ENCODE peak calls at places on chromosome 15, in nine cellular contexts. I, C, K, H, M, S, E, R and J are unnamed samples.

GRCh38 chr15:93274276-93274675 is 185.3 kb upstream of the RGMA start:
- ATAC-seq in I (no peak), S (no peak), R (no peak), K (no peak), C (no peak), H (no peak), E (no peak), M (no peak), J (no peak)

GRCh38 chr15:33440911-33441310 is 130.1 kb downstream of the RYR3 start:
- ATAC-seq in I (no peak), E (no peak), H (no peak), M (no peak), R (no peak), K (no peak), S (no peak), C (no peak), J (no peak)

GRCh38 chr15:80693682-80694623 is 1.2 kb upstream of the ABHD17C start:
- ATAC-seq in K (peak; percentile 21), I (peak; percentile 1), H (peak; percentile 10), E (no peak), C (peak; percentile 18), S (peak; percentile 6), M (no peak), R (peak; percentile 3), J (no peak)

GRCh38 chr15:85044251-85044853 is 62.7 kb downstream of the PDE8A start:
- ATAC-seq in S (peak; percentile 68), I (peak; percentile 85), K (peak; percentile 86), E (peak; percentile 67), R (peak; percentile 41), M (peak; percentile 58), C (peak; percentile 58), H (peak; percentile 66), J (no peak)

GRCh38 chr15:44458429-44458828 is 31.0 kb downstream of the CTDSPL2 start:
- ATAC-seq in C (no peak), E (no peak), H (no peak), R (no peak), I (no peak), S (no peak), M (no peak), K (no peak), J (no peak)

GRCh38 chr15:38201714-38202113 is 50.9 kb upstream of the SPRED1 start:
- ATAC-seq in C (no peak), I (no peak), S (no peak), K (peak; percentile 89), H (no peak), M (no peak), E (peak; percentile 51), R (no peak), J (no peak)

GRCh38 chr15:79516646-79517045 is 84.5 kb downstream of the MINAR1 start:
- ATAC-seq in C (no peak), K (no peak), I (no peak), H (no peak), M (no peak), S (no peak), R (no peak), E (no peak), J (no peak)

GRCh38 chr15:75736256-75736655 is 23.6 kb upstream of the CSPG4 start:
- ATAC-seq in C (no peak), S (no peak), M (no peak), I (no peak), K (no peak), H (no peak), R (no peak), E (no peak), J (no peak)

GRCh38 chr15:67218428-67218827 is 36.0 kb downstream of the AAGAB start:
- ATAC-seq in I (no peak), M (no peak), K (no peak), C (no peak), S (no peak), R (no peak), E (no peak), H (no peak), J (no peak)

GRCh38 chr15:84611631-84612030 is 10.8 kb downstream of the ZSCAN2 start:
- ATAC-seq in I (no peak), S (no peak), M (no peak), E (no peak), C (no peak), R (no peak), K (no peak), H (no peak), J (no peak)

GRCh38 chr15:22968356-22968755 is 11.8 kb downstream of the CYFIP1 start:
- ATAC-seq in R (no peak), E (no peak), S (no peak), K (peak; percentile 34), H (no peak), C (no peak), M (no peak), I (no peak), J (no peak)

GRCh38 chr15:91891788-91892187 is 38.3 kb downstream of the SLCO3A1 start:
- ATAC-seq in E (peak; percentile 49), K (peak; percentile 67), C (no peak), R (no peak), H (no peak), S (no peak), M (no peak), I (no peak), J (no peak)

GRCh38 chr15:45666119-45666875 is 31.5 kb downstream of the SQOR start:
- ATAC-seq in K (no peak), I (no peak), C (no peak), H (no peak), M (no peak), E (no peak), S (no peak), R (no peak), J (no peak)